ENCODE peak calls at places on chromosomes 13 and 19, in seven cellular contexts. One of them, this sample, is unnamed.
A peak's percentile ranks its signal among the peaks of the same experiment; 100 is the strongest.

GRCh38 chr19:13115936-13116281 is 631 bp downstream of the TRMT1 start:
- DNase-seq in stimulated activated CD4-positive, alpha-beta T cell treated with anti-CD3 and anti-CD28 coated beads, TNF-alpha, amount 100 ng/mL, for 24 hours: no peak
- DNase-seq in bronchial epithelial cell: no peak
- DNase-seq in NCI-H1436 treated with DMSO at 0.1 percent for 48 hours: no peak
- DNase-seq in RWPE1: no peak
- DNase-seq in astrocyte of the hippocampus: no peak
- DNase-seq in GDM1: no peak
- DNase-seq in this sample: no peak

GRCh38 chr19:52991484-52991883 is 22.2 kb upstream of the ERVV-1 start:
- DNase-seq in RWPE1: peak; percentile 85
- DNase-seq in astrocyte of the hippocampus: peak; percentile 50
- DNase-seq in GDM1: no peak
- DNase-seq in NCI-H1436 treated with DMSO at 0.1 percent for 48 hours: no peak
- DNase-seq in bronchial epithelial cell: peak; percentile 83
- DNase-seq in stimulated activated CD4-positive, alpha-beta T cell treated with anti-CD3 and anti-CD28 coated beads, TNF-alpha, amount 100 ng/mL, for 24 hours: no peak
- DNase-seq in this sample: no peak

GRCh38 chr13:63436288-63436687 is 2020.6 kb upstream of the PCDH20 start:
- DNase-seq in RWPE1: no peak
- DNase-seq in astrocyte of the hippocampus: no peak
- DNase-seq in GDM1: no peak
- DNase-seq in NCI-H1436 treated with DMSO at 0.1 percent for 48 hours: no peak
- DNase-seq in bronchial epithelial cell: no peak
- DNase-seq in stimulated activated CD4-positive, alpha-beta T cell treated with anti-CD3 and anti-CD28 coated beads, TNF-alpha, amount 100 ng/mL, for 24 hours: no peak
- DNase-seq in this sample: no peak

GRCh38 chr13:99217461-99218101 is 16.9 kb downstream of the UBAC2 start:
- DNase-seq in stimulated activated CD4-positive, alpha-beta T cell treated with anti-CD3 and anti-CD28 coated beads, TNF-alpha, amount 100 ng/mL, for 24 hours: no peak
- DNase-seq in astrocyte of the hippocampus: no peak
- DNase-seq in RWPE1: no peak
- DNase-seq in bronchial epithelial cell: no peak
- DNase-seq in GDM1: no peak
- DNase-seq in NCI-H1436 treated with DMSO at 0.1 percent for 48 hours: no peak
- DNase-seq in this sample: no peak

GRCh38 chr19:55540619-55541018 is 3.7 kb upstream of the SBK2 start:
- DNase-seq in bronchial epithelial cell: no peak
- DNase-seq in astrocyte of the hippocampus: no peak
- DNase-seq in NCI-H1436 treated with DMSO at 0.1 percent for 48 hours: no peak
- DNase-seq in GDM1: no peak
- DNase-seq in RWPE1: no peak
- DNase-seq in stimulated activated CD4-positive, alpha-beta T cell treated with anti-CD3 and anti-CD28 coated beads, TNF-alpha, amount 100 ng/mL, for 24 hours: no peak
- DNase-seq in this sample: no peak

GRCh38 chr19:46753420-46754155 is 7.3 kb upstream of the STRN4 start:
- DNase-seq in stimulated activated CD4-positive, alpha-beta T cell treated with anti-CD3 and anti-CD28 coated beads, TNF-alpha, amount 100 ng/mL, for 24 hours: no peak
- DNase-seq in RWPE1: no peak
- DNase-seq in NCI-H1436 treated with DMSO at 0.1 percent for 48 hours: no peak
- DNase-seq in astrocyte of the hippocampus: no peak
- DNase-seq in bronchial epithelial cell: peak; percentile 38
- DNase-seq in GDM1: peak; percentile 21
- DNase-seq in this sample: no peak

GRCh38 chr19:38355728-38356725 is 18.3 kb upstream of the PSMD8 start:
- DNase-seq in astrocyte of the hippocampus: no peak
- DNase-seq in NCI-H1436 treated with DMSO at 0.1 percent for 48 hours: no peak
- DNase-seq in RWPE1: no peak
- DNase-seq in stimulated activated CD4-positive, alpha-beta T cell treated with anti-CD3 and anti-CD28 coated beads, TNF-alpha, amount 100 ng/mL, for 24 hours: no peak
- DNase-seq in GDM1: no peak
- DNase-seq in bronchial epithelial cell: no peak
- DNase-seq in this sample: no peak

GRCh38 chr13:50969691-50970090 is 60.1 kb downstream of the RNASEH2B start:
- DNase-seq in NCI-H1436 treated with DMSO at 0.1 percent for 48 hours: no peak
- DNase-seq in RWPE1: no peak
- DNase-seq in bronchial epithelial cell: peak; percentile 10
- DNase-seq in astrocyte of the hippocampus: peak; percentile 41
- DNase-seq in stimulated activated CD4-positive, alpha-beta T cell treated with anti-CD3 and anti-CD28 coated beads, TNF-alpha, amount 100 ng/mL, for 24 hours: no peak
- DNase-seq in GDM1: peak; percentile 17
- DNase-seq in this sample: no peak

GRCh38 chr13:33183431-33184130 is 102.0 kb downstream of the STARD13 start:
- DNase-seq in astrocyte of the hippocampus: peak; percentile 85
- DNase-seq in RWPE1: no peak
- DNase-seq in NCI-H1436 treated with DMSO at 0.1 percent for 48 hours: no peak
- DNase-seq in stimulated activated CD4-positive, alpha-beta T cell treated with anti-CD3 and anti-CD28 coated beads, TNF-alpha, amount 100 ng/mL, for 24 hours: no peak
- DNase-seq in bronchial epithelial cell: no peak
- DNase-seq in GDM1: no peak
- DNase-seq in this sample: no peak

GRCh38 chr19:53357821-53358581 is 7.5 kb upstream of the ZNF525 start:
- DNase-seq in RWPE1: no peak
- DNase-seq in astrocyte of the hippocampus: no peak
- DNase-seq in GDM1: no peak
- DNase-seq in stimulated activated CD4-positive, alpha-beta T cell treated with anti-CD3 and anti-CD28 coated beads, TNF-alpha, amount 100 ng/mL, for 24 hours: no peak
- DNase-seq in NCI-H1436 treated with DMSO at 0.1 percent for 48 hours: no peak
- DNase-seq in bronchial epithelial cell: no peak
- DNase-seq in this sample: no peak

GRCh38 chr19:13908674-13909073 is 2.7 kb downstream of the CC2D1A start:
- DNase-seq in bronchial epithelial cell: no peak
- DNase-seq in NCI-H1436 treated with DMSO at 0.1 percent for 48 hours: no peak
- DNase-seq in astrocyte of the hippocampus: no peak
- DNase-seq in GDM1: no peak
- DNase-seq in stimulated activated CD4-positive, alpha-beta T cell treated with anti-CD3 and anti-CD28 coated beads, TNF-alpha, amount 100 ng/mL, for 24 hours: no peak
- DNase-seq in RWPE1: no peak
- DNase-seq in this sample: no peak

GRCh38 chr19:6692027-6692426 is 22.1 kb upstream of the TNFSF14 start:
- DNase-seq in GDM1: no peak
- DNase-seq in NCI-H1436 treated with DMSO at 0.1 percent for 48 hours: no peak
- DNase-seq in stimulated activated CD4-positive, alpha-beta T cell treated with anti-CD3 and anti-CD28 coated beads, TNF-alpha, amount 100 ng/mL, for 24 hours: no peak
- DNase-seq in bronchial epithelial cell: no peak
- DNase-seq in astrocyte of the hippocampus: no peak
- DNase-seq in RWPE1: no peak
- DNase-seq in this sample: no peak

GRCh38 chr19:16234552-16235445 is 37.1 kb downstream of the AP1M1 start:
- DNase-seq in bronchial epithelial cell: no peak
- DNase-seq in GDM1: no peak
- DNase-seq in stimulated activated CD4-positive, alpha-beta T cell treated with anti-CD3 and anti-CD28 coated beads, TNF-alpha, amount 100 ng/mL, for 24 hours: no peak
- DNase-seq in NCI-H1436 treated with DMSO at 0.1 percent for 48 hours: no peak
- DNase-seq in RWPE1: no peak
- DNase-seq in astrocyte of the hippocampus: no peak
- DNase-seq in this sample: no peak

GRCh38 chr13:113903912-113904311 is 40.0 kb upstream of the GAS6 start:
- DNase-seq in stimulated activated CD4-positive, alpha-beta T cell treated with anti-CD3 and anti-CD28 coated beads, TNF-alpha, amount 100 ng/mL, for 24 hours: no peak
- DNase-seq in astrocyte of the hippocampus: no peak
- DNase-seq in bronchial epithelial cell: no peak
- DNase-seq in NCI-H1436 treated with DMSO at 0.1 percent for 48 hours: no peak
- DNase-seq in GDM1: no peak
- DNase-seq in RWPE1: no peak
- DNase-seq in this sample: no peak

GRCh38 chr13:31433756-31434155 is 234.0 kb downstream of the B3GLCT start:
- DNase-seq in bronchial epithelial cell: no peak
- DNase-seq in stimulated activated CD4-positive, alpha-beta T cell treated with anti-CD3 and anti-CD28 coated beads, TNF-alpha, amount 100 ng/mL, for 24 hours: no peak
- DNase-seq in GDM1: no peak
- DNase-seq in RWPE1: no peak
- DNase-seq in astrocyte of the hippocampus: no peak
- DNase-seq in NCI-H1436 treated with DMSO at 0.1 percent for 48 hours: no peak
- DNase-seq in this sample: no peak

GRCh38 chr13:21326155-21327030 is 132.7 kb downstream of the ZDHHC20 start:
- DNase-seq in RWPE1: peak; percentile 50
- DNase-seq in stimulated activated CD4-positive, alpha-beta T cell treated with anti-CD3 and anti-CD28 coated beads, TNF-alpha, amount 100 ng/mL, for 24 hours: no peak
- DNase-seq in NCI-H1436 treated with DMSO at 0.1 percent for 48 hours: no peak
- DNase-seq in GDM1: no peak
- DNase-seq in astrocyte of the hippocampus: peak; percentile 73
- DNase-seq in bronchial epithelial cell: peak; percentile 57
- DNase-seq in this sample: no peak

GRCh38 chr13:94660695-94661324 is 51.5 kb downstream of the SOX21 start:
- DNase-seq in RWPE1: no peak
- DNase-seq in bronchial epithelial cell: peak; percentile 18
- DNase-seq in astrocyte of the hippocampus: peak; percentile 49
- DNase-seq in stimulated activated CD4-positive, alpha-beta T cell treated with anti-CD3 and anti-CD28 coated beads, TNF-alpha, amount 100 ng/mL, for 24 hours: no peak
- DNase-seq in NCI-H1436 treated with DMSO at 0.1 percent for 48 hours: no peak
- DNase-seq in GDM1: no peak
- DNase-seq in this sample: peak; percentile 19

GRCh38 chr19:1113278-1113985 is 9.6 kb downstream of the GPX4 start:
- DNase-seq in stimulated activated CD4-positive, alpha-beta T cell treated with anti-CD3 and anti-CD28 coated beads, TNF-alpha, amount 100 ng/mL, for 24 hours: peak; percentile 65
- DNase-seq in RWPE1: peak; percentile 61
- DNase-seq in NCI-H1436 treated with DMSO at 0.1 percent for 48 hours: no peak
- DNase-seq in GDM1: peak; percentile 41
- DNase-seq in astrocyte of the hippocampus: peak; percentile 97
- DNase-seq in bronchial epithelial cell: peak; percentile 73
- DNase-seq in this sample: no peak